ENCODE peak calls at places on chromosomes 6 and 20, in ten cellular contexts. Q, D, L, V, Y, W, U, Z, X and J are unnamed samples.

GRCh38 chr6:23454090-23454998 is 671.7 kb upstream of the NRSN1 start:
- DNase-seq in Q (peak; percentile 1), D (peak; percentile 35), L (peak; percentile 69), V (no peak), Y (no peak), W (no peak), U (no peak), Z (no peak), X (no peak), J (no peak)

GRCh38 chr6:89273816-89274215 is 41.3 kb downstream of the GABRR2 start:
- DNase-seq in Q (no peak), D (no peak), L (no peak), V (no peak), Y (no peak), W (no peak), U (no peak), Z (no peak), X (no peak), J (no peak)

GRCh38 chr20:4025679-4026078 is 10.3 kb upstream of the RNF24 start:
- DNase-seq in Q (no peak), D (no peak), L (no peak), V (no peak), Y (no peak), W (no peak), U (no peak), Z (no peak), X (no peak), J (no peak)

GRCh38 chr6:144122861-144123260 is 27.5 kb upstream of the STX11 start:
- DNase-seq in Q (no peak), D (no peak), L (no peak), V (no peak), Y (no peak), W (no peak), U (no peak), Z (no peak), X (no peak), J (no peak)

GRCh38 chr6:29528300-29528931 is 31.1 kb downstream of the UBD start:
- DNase-seq in Q (no peak), D (no peak), L (no peak), V (no peak), Y (no peak), W (no peak), U (no peak), Z (no peak), X (no peak), J (no peak)

GRCh38 chr6:11650711-11651110 is 113.2 kb downstream of the TMEM170B start:
- DNase-seq in Q (no peak), D (no peak), L (no peak), V (peak; percentile 3), Y (no peak), W (no peak), U (no peak), Z (no peak), X (no peak), J (no peak)

GRCh38 chr6:108671790-108672189 is 111.1 kb downstream of the FOXO3 start:
- DNase-seq in Q (no peak), D (no peak), L (no peak), V (no peak), Y (no peak), W (peak; percentile 36), U (no peak), Z (no peak), X (no peak), J (peak; percentile 6)

GRCh38 chr6:160101262-160102205 is 20.1 kb upstream of the SLC22A1 start:
- DNase-seq in Q (no peak), D (no peak), L (no peak), V (no peak), Y (no peak), W (no peak), U (no peak), Z (no peak), X (no peak), J (no peak)

GRCh38 chr6:113411006-113411405 is 446.1 kb upstream of the MARCKS start:
- DNase-seq in Q (no peak), D (no peak), L (no peak), V (no peak), Y (no peak), W (no peak), U (no peak), Z (peak; percentile 24), X (no peak), J (no peak)

GRCh38 chr6:33082702-33083101 is 6.9 kb downstream of the HLA-DPB1 start:
- DNase-seq in Q (no peak), D (no peak), L (no peak), V (peak; percentile 42), Y (no peak), W (peak; percentile 51), U (no peak), Z (peak; percentile 50), X (no peak), J (no peak)

GRCh38 chr20:62129731-62130531 is 7.7 kb downstream of the LSM14B start:
- DNase-seq in Q (no peak), D (no peak), L (no peak), V (no peak), Y (no peak), W (no peak), U (no peak), Z (no peak), X (no peak), J (no peak)

GRCh38 chr20:38551056-38551626 is 29.9 kb upstream of the ADIG start:
- DNase-seq in Q (no peak), D (peak; percentile 37), L (no peak), V (no peak), Y (no peak), W (no peak), U (no peak), Z (no peak), X (no peak), J (no peak)

GRCh38 chr20:38548356-38549083 is 32.5 kb upstream of the ADIG start:
- DNase-seq in Q (no peak), D (no peak), L (no peak), V (no peak), Y (no peak), W (no peak), U (no peak), Z (no peak), X (no peak), J (no peak)

GRCh38 chr20:38547288-38547825 is 33.6 kb upstream of the ADIG start:
- DNase-seq in Q (no peak), D (no peak), L (no peak), V (no peak), Y (no peak), W (no peak), U (no peak), Z (no peak), X (no peak), J (no peak)

GRCh38 chr20:38545771-38546170 is 35.2 kb upstream of the ADIG start:
- DNase-seq in Q (no peak), D (no peak), L (no peak), V (no peak), Y (no peak), W (no peak), U (no peak), Z (no peak), X (no peak), J (no peak)

GRCh38 chr20:38550274-38550673 is 30.7 kb upstream of the ADIG start:
- DNase-seq in Q (peak; percentile 37), D (no peak), L (no peak), V (no peak), Y (no peak), W (no peak), U (no peak), Z (no peak), X (no peak), J (no peak)
- TF ChIP-seq CTCF in Q (peak; percentile 13), D (peak; percentile 21), L (peak; percentile 5), V (no peak), Y (peak; percentile 21), W (no peak), U (no peak), Z (no peak), X (no peak), J (no peak)

DNA sequence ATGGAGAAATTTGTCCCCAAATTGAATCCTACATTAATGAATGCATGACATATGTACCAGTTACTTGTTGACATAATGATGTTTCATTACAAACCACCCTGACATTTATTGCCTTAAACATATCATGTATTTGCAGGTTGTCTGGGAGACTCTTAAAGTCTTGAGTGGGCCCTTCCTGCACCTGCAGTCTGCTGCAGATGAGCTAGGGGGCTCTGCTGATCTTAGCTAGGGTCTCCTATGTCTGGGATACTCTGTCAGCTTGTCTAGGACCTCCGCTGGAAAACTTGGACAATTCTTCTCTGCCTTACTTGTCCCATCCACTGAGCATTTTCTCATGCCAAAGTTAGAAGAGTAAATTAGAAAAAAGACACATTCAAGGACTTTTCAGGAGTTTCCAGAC is 581.6 kb downstream of the HAO1 start:
- DNase-seq in Q (no peak), D (no peak), L (no peak), V (no peak), Y (no peak), W (peak; percentile 23), U (no peak), Z (no peak), X (peak; percentile 7), J (no peak)
- TF ChIP-seq CTCF in Q (no peak), D (no peak), L (no peak), V (no peak), Y (peak; percentile 15), W (peak; percentile 23), U (no peak), Z (no peak), X (no peak), J (no peak)

GRCh38 chr6:82863771-82864170 is 201.9 kb downstream of the UBE3D start:
- DNase-seq in Q (no peak), D (no peak), L (no peak), V (no peak), Y (no peak), W (no peak), U (no peak), Z (no peak), X (no peak), J (no peak)

GRCh38 chr6:82867946-82868345 is 197.7 kb downstream of the UBE3D start:
- DNase-seq in Q (no peak), D (no peak), L (no peak), V (no peak), Y (no peak), W (no peak), U (no peak), Z (no peak), X (no peak), J (no peak)

GRCh38 chr6:82866446-82866845 is 199.2 kb downstream of the UBE3D start:
- DNase-seq in Q (no peak), D (no peak), L (no peak), V (no peak), Y (no peak), W (no peak), U (no peak), Z (no peak), X (peak; percentile 18), J (no peak)

GRCh38 chr6:82861121-82861520 is 204.5 kb downstream of the UBE3D start:
- DNase-seq in Q (peak; percentile 34), D (peak; percentile 23), L (peak; percentile 32), V (no peak), Y (no peak), W (no peak), U (no peak), Z (no peak), X (no peak), J (no peak)

GRCh38 chr6:82862543-82862942 is 203.1 kb downstream of the UBE3D start:
- DNase-seq in Q (peak; percentile 46), D (no peak), L (peak; percentile 87), V (no peak), Y (no peak), W (no peak), U (no peak), Z (no peak), X (peak; percentile 61), J (no peak)
- TF ChIP-seq CTCF in Q (no peak), D (no peak), L (no peak), V (no peak), Y (no peak), W (no peak), U (no peak), Z (no peak), X (no peak), J (no peak)

GRCh38 chr20:39399463-39399862 is 437.3 kb downstream of the DHX35 start:
- DNase-seq in Q (no peak), D (no peak), L (no peak), V (no peak), Y (no peak), W (no peak), U (no peak), Z (no peak), X (no peak), J (no peak)
- TF ChIP-seq CTCF in Q (no peak), D (no peak), L (no peak), V (no peak), Y (peak; percentile 22), W (no peak), U (no peak), Z (no peak), X (no peak), J (no peak)